ENCODE peak calls at places on chromosomes 3 and 15, in ten cellular contexts. One of them, this sample, is unnamed.
A peak's percentile ranks its signal among the peaks of the same experiment; 100 is the strongest.

GRCh38 chr3:150346956-150347863 is 60.9 kb upstream of the TSC22D2 start:
- DNase-seq in SK-N-SH: no peak
- DNase-seq in astrocyte of the hippocampus: peak; percentile 32
- DNase-seq in NCI-H146: no peak
- DNase-seq in NCI-H460: no peak
- DNase-seq in effector memory CD8-positive, alpha-beta T cell: no peak
- DNase-seq in brain microvascular endothelial cell: peak; percentile 11
- DNase-seq in RWPE1: no peak
- DNase-seq in GM13977: no peak
- DNase-seq in stimulated activated CD8-positive, alpha-beta memory T cell treated with anti-CD3 and anti-CD28 coated beads, Interleukin-7, amount 100 ng/mL, for 1 hour: no peak
- DNase-seq in this sample: peak; percentile 36

GRCh38 chr3:50324351-50325144 is 2.0 kb upstream of the HYAL2 start:
- DNase-seq in SK-N-SH: peak; percentile 85
- DNase-seq in astrocyte of the hippocampus: peak; percentile 80
- DNase-seq in NCI-H146: peak; percentile 74
- DNase-seq in NCI-H460: peak; percentile 54
- DNase-seq in effector memory CD8-positive, alpha-beta T cell: peak; percentile 64
- DNase-seq in brain microvascular endothelial cell: peak; percentile 72
- DNase-seq in RWPE1: peak; percentile 49
- DNase-seq in GM13977: peak; percentile 80
- DNase-seq in stimulated activated CD8-positive, alpha-beta memory T cell treated with anti-CD3 and anti-CD28 coated beads, Interleukin-7, amount 100 ng/mL, for 1 hour: no peak
- DNase-seq in this sample: peak; percentile 64

GRCh38 chr15:76335129-76335850 is 1.3 kb upstream of the ISL2 start:
- DNase-seq in SK-N-SH: no peak
- DNase-seq in astrocyte of the hippocampus: peak; percentile 45
- DNase-seq in NCI-H146: no peak
- DNase-seq in NCI-H460: no peak
- DNase-seq in effector memory CD8-positive, alpha-beta T cell: no peak
- DNase-seq in brain microvascular endothelial cell: no peak
- DNase-seq in RWPE1: no peak
- DNase-seq in GM13977: peak; percentile 36
- DNase-seq in stimulated activated CD8-positive, alpha-beta memory T cell treated with anti-CD3 and anti-CD28 coated beads, Interleukin-7, amount 100 ng/mL, for 1 hour: no peak
- DNase-seq in this sample: no peak

GRCh38 chr3:112136959-112137693 is 4.1 kb upstream of the GCSAM start:
- DNase-seq in SK-N-SH: no peak
- DNase-seq in astrocyte of the hippocampus: peak; percentile 53
- DNase-seq in NCI-H146: peak; percentile 65
- DNase-seq in NCI-H460: peak; percentile 58
- DNase-seq in effector memory CD8-positive, alpha-beta T cell: peak; percentile 32
- DNase-seq in brain microvascular endothelial cell: peak; percentile 54
- DNase-seq in RWPE1: peak; percentile 36
- DNase-seq in GM13977: no peak
- DNase-seq in stimulated activated CD8-positive, alpha-beta memory T cell treated with anti-CD3 and anti-CD28 coated beads, Interleukin-7, amount 100 ng/mL, for 1 hour: no peak
- DNase-seq in this sample: peak; percentile 74

GRCh38 chr3:46763178-46763577 is 45.5 kb upstream of the PRSS50 start:
- DNase-seq in SK-N-SH: no peak
- DNase-seq in astrocyte of the hippocampus: no peak
- DNase-seq in NCI-H146: no peak
- DNase-seq in NCI-H460: no peak
- DNase-seq in effector memory CD8-positive, alpha-beta T cell: no peak
- DNase-seq in brain microvascular endothelial cell: no peak
- DNase-seq in RWPE1: no peak
- DNase-seq in GM13977: no peak
- DNase-seq in stimulated activated CD8-positive, alpha-beta memory T cell treated with anti-CD3 and anti-CD28 coated beads, Interleukin-7, amount 100 ng/mL, for 1 hour: no peak
- DNase-seq in this sample: no peak

GRCh38 chr15:48355377-48355776 is 24.1 kb downstream of the DUT start:
- DNase-seq in SK-N-SH: no peak
- DNase-seq in astrocyte of the hippocampus: peak; percentile 10
- DNase-seq in NCI-H146: no peak
- DNase-seq in NCI-H460: no peak
- DNase-seq in effector memory CD8-positive, alpha-beta T cell: no peak
- DNase-seq in brain microvascular endothelial cell: peak; percentile 54
- DNase-seq in RWPE1: no peak
- DNase-seq in GM13977: no peak
- DNase-seq in stimulated activated CD8-positive, alpha-beta memory T cell treated with anti-CD3 and anti-CD28 coated beads, Interleukin-7, amount 100 ng/mL, for 1 hour: no peak
- DNase-seq in this sample: no peak

GRCh38 chr15:38533416-38533915 is 31.1 kb downstream of the RASGRP1 start:
- DNase-seq in SK-N-SH: no peak
- DNase-seq in astrocyte of the hippocampus: no peak
- DNase-seq in NCI-H146: no peak
- DNase-seq in NCI-H460: no peak
- DNase-seq in effector memory CD8-positive, alpha-beta T cell: no peak
- DNase-seq in brain microvascular endothelial cell: no peak
- DNase-seq in RWPE1: no peak
- DNase-seq in GM13977: no peak
- DNase-seq in stimulated activated CD8-positive, alpha-beta memory T cell treated with anti-CD3 and anti-CD28 coated beads, Interleukin-7, amount 100 ng/mL, for 1 hour: no peak
- DNase-seq in this sample: no peak

GRCh38 chr3:196941846-196942225 is 492 bp downstream of the NCBP2 start:
- DNase-seq in SK-N-SH: no peak
- DNase-seq in astrocyte of the hippocampus: no peak
- DNase-seq in NCI-H146: peak; percentile 64
- DNase-seq in NCI-H460: peak; percentile 26
- DNase-seq in effector memory CD8-positive, alpha-beta T cell: no peak
- DNase-seq in brain microvascular endothelial cell: peak; percentile 34
- DNase-seq in RWPE1: peak; percentile 50
- DNase-seq in GM13977: peak; percentile 67
- DNase-seq in stimulated activated CD8-positive, alpha-beta memory T cell treated with anti-CD3 and anti-CD28 coated beads, Interleukin-7, amount 100 ng/mL, for 1 hour: peak; percentile 17
- DNase-seq in this sample: peak; percentile 57

GRCh38 chr15:77025941-77026411 is 31.1 kb downstream of the PSTPIP1 start:
- DNase-seq in SK-N-SH: no peak
- DNase-seq in astrocyte of the hippocampus: no peak
- DNase-seq in NCI-H146: no peak
- DNase-seq in NCI-H460: no peak
- DNase-seq in effector memory CD8-positive, alpha-beta T cell: no peak
- DNase-seq in brain microvascular endothelial cell: no peak
- DNase-seq in RWPE1: no peak
- DNase-seq in GM13977: no peak
- DNase-seq in stimulated activated CD8-positive, alpha-beta memory T cell treated with anti-CD3 and anti-CD28 coated beads, Interleukin-7, amount 100 ng/mL, for 1 hour: no peak
- DNase-seq in this sample: no peak

GRCh38 chr3:117553461-117553860 is 843.9 kb downstream of the TUSC7 start:
- DNase-seq in SK-N-SH: no peak
- DNase-seq in astrocyte of the hippocampus: peak; percentile 29
- DNase-seq in NCI-H146: no peak
- DNase-seq in NCI-H460: no peak
- DNase-seq in effector memory CD8-positive, alpha-beta T cell: no peak
- DNase-seq in brain microvascular endothelial cell: peak; percentile 13
- DNase-seq in RWPE1: peak; percentile 23
- DNase-seq in GM13977: peak; percentile 17
- DNase-seq in stimulated activated CD8-positive, alpha-beta memory T cell treated with anti-CD3 and anti-CD28 coated beads, Interleukin-7, amount 100 ng/mL, for 1 hour: no peak
- DNase-seq in this sample: peak; percentile 20

GRCh38 chr3:27044926-27045481 is 324.2 kb downstream of the NEK10 start:
- DNase-seq in SK-N-SH: no peak
- DNase-seq in astrocyte of the hippocampus: no peak
- DNase-seq in NCI-H146: no peak
- DNase-seq in NCI-H460: no peak
- DNase-seq in effector memory CD8-positive, alpha-beta T cell: no peak
- DNase-seq in brain microvascular endothelial cell: no peak
- DNase-seq in RWPE1: no peak
- DNase-seq in GM13977: no peak
- DNase-seq in stimulated activated CD8-positive, alpha-beta memory T cell treated with anti-CD3 and anti-CD28 coated beads, Interleukin-7, amount 100 ng/mL, for 1 hour: no peak
- DNase-seq in this sample: no peak

GRCh38 chr3:15797600-15798303 is at the start of gene ANKRD28:
- DNase-seq in SK-N-SH: peak; percentile 13
- DNase-seq in astrocyte of the hippocampus: peak; percentile 90
- DNase-seq in NCI-H146: no peak
- DNase-seq in NCI-H460: peak; percentile 72
- DNase-seq in effector memory CD8-positive, alpha-beta T cell: no peak
- DNase-seq in brain microvascular endothelial cell: peak; percentile 87
- DNase-seq in RWPE1: peak; percentile 42
- DNase-seq in GM13977: no peak
- DNase-seq in stimulated activated CD8-positive, alpha-beta memory T cell treated with anti-CD3 and anti-CD28 coated beads, Interleukin-7, amount 100 ng/mL, for 1 hour: no peak
- DNase-seq in this sample: peak; percentile 81

GRCh38 chr15:57503911-57504598 is 87.6 kb upstream of the MYZAP start:
- DNase-seq in SK-N-SH: peak; percentile 37
- DNase-seq in astrocyte of the hippocampus: no peak
- DNase-seq in NCI-H146: no peak
- DNase-seq in NCI-H460: no peak
- DNase-seq in effector memory CD8-positive, alpha-beta T cell: no peak
- DNase-seq in brain microvascular endothelial cell: peak; percentile 48
- DNase-seq in RWPE1: no peak
- DNase-seq in GM13977: no peak
- DNase-seq in stimulated activated CD8-positive, alpha-beta memory T cell treated with anti-CD3 and anti-CD28 coated beads, Interleukin-7, amount 100 ng/mL, for 1 hour: no peak
- DNase-seq in this sample: no peak

GRCh38 chr3:13045904-13046568 is 27.2 kb downstream of the IQSEC1 start:
- DNase-seq in SK-N-SH: no peak
- DNase-seq in astrocyte of the hippocampus: no peak
- DNase-seq in NCI-H146: no peak
- DNase-seq in NCI-H460: no peak
- DNase-seq in effector memory CD8-positive, alpha-beta T cell: no peak
- DNase-seq in brain microvascular endothelial cell: no peak
- DNase-seq in RWPE1: no peak
- DNase-seq in GM13977: peak; percentile 87
- DNase-seq in stimulated activated CD8-positive, alpha-beta memory T cell treated with anti-CD3 and anti-CD28 coated beads, Interleukin-7, amount 100 ng/mL, for 1 hour: no peak
- DNase-seq in this sample: no peak

GRCh38 chr3:123169930-123170329 is 31.8 kb upstream of the SEC22A start:
- DNase-seq in SK-N-SH: no peak
- DNase-seq in astrocyte of the hippocampus: no peak
- DNase-seq in NCI-H146: no peak
- DNase-seq in NCI-H460: no peak
- DNase-seq in effector memory CD8-positive, alpha-beta T cell: no peak
- DNase-seq in brain microvascular endothelial cell: no peak
- DNase-seq in RWPE1: no peak
- DNase-seq in GM13977: no peak
- DNase-seq in stimulated activated CD8-positive, alpha-beta memory T cell treated with anti-CD3 and anti-CD28 coated beads, Interleukin-7, amount 100 ng/mL, for 1 hour: no peak
- DNase-seq in this sample: no peak

GRCh38 chr3:184626942-184627341 is 65.4 kb downstream of the EPHB3 start:
- DNase-seq in SK-N-SH: no peak
- DNase-seq in astrocyte of the hippocampus: no peak
- DNase-seq in NCI-H146: no peak
- DNase-seq in NCI-H460: no peak
- DNase-seq in effector memory CD8-positive, alpha-beta T cell: no peak
- DNase-seq in brain microvascular endothelial cell: no peak
- DNase-seq in RWPE1: no peak
- DNase-seq in GM13977: no peak
- DNase-seq in stimulated activated CD8-positive, alpha-beta memory T cell treated with anti-CD3 and anti-CD28 coated beads, Interleukin-7, amount 100 ng/mL, for 1 hour: no peak
- DNase-seq in this sample: no peak

GRCh38 chr3:58175429-58176184 is 35.2 kb downstream of the DNASE1L3 start:
- DNase-seq in SK-N-SH: no peak
- DNase-seq in astrocyte of the hippocampus: peak; percentile 60
- DNase-seq in NCI-H146: no peak
- DNase-seq in NCI-H460: no peak
- DNase-seq in effector memory CD8-positive, alpha-beta T cell: no peak
- DNase-seq in brain microvascular endothelial cell: no peak
- DNase-seq in RWPE1: no peak
- DNase-seq in GM13977: no peak
- DNase-seq in stimulated activated CD8-positive, alpha-beta memory T cell treated with anti-CD3 and anti-CD28 coated beads, Interleukin-7, amount 100 ng/mL, for 1 hour: no peak
- DNase-seq in this sample: no peak

GRCh38 chr15:78718257-78718656 is 77.2 kb upstream of the CHRNB4 start:
- DNase-seq in SK-N-SH: no peak
- DNase-seq in astrocyte of the hippocampus: no peak
- DNase-seq in NCI-H146: no peak
- DNase-seq in NCI-H460: no peak
- DNase-seq in effector memory CD8-positive, alpha-beta T cell: no peak
- DNase-seq in brain microvascular endothelial cell: no peak
- DNase-seq in RWPE1: no peak
- DNase-seq in GM13977: no peak
- DNase-seq in stimulated activated CD8-positive, alpha-beta memory T cell treated with anti-CD3 and anti-CD28 coated beads, Interleukin-7, amount 100 ng/mL, for 1 hour: no peak
- DNase-seq in this sample: no peak

GRCh38 chr3:141998674-141999290 is 122.3 kb downstream of the ATP1B3 start:
- DNase-seq in SK-N-SH: peak; percentile 16
- DNase-seq in astrocyte of the hippocampus: peak; percentile 40
- DNase-seq in NCI-H146: peak; percentile 34
- DNase-seq in NCI-H460: peak; percentile 30
- DNase-seq in effector memory CD8-positive, alpha-beta T cell: no peak
- DNase-seq in brain microvascular endothelial cell: no peak
- DNase-seq in RWPE1: peak; percentile 26
- DNase-seq in GM13977: no peak
- DNase-seq in stimulated activated CD8-positive, alpha-beta memory T cell treated with anti-CD3 and anti-CD28 coated beads, Interleukin-7, amount 100 ng/mL, for 1 hour: no peak
- DNase-seq in this sample: peak; percentile 23

GRCh38 chr3:152531717-152532116 is 263.0 kb downstream of the MBNL1 start:
- DNase-seq in SK-N-SH: no peak
- DNase-seq in astrocyte of the hippocampus: no peak
- DNase-seq in NCI-H146: no peak
- DNase-seq in NCI-H460: no peak
- DNase-seq in effector memory CD8-positive, alpha-beta T cell: no peak
- DNase-seq in brain microvascular endothelial cell: no peak
- DNase-seq in RWPE1: no peak
- DNase-seq in GM13977: no peak
- DNase-seq in stimulated activated CD8-positive, alpha-beta memory T cell treated with anti-CD3 and anti-CD28 coated beads, Interleukin-7, amount 100 ng/mL, for 1 hour: no peak
- DNase-seq in this sample: no peak

GRCh38 chr3:107934808-107935207 is 156.0 kb downstream of the CD47 start:
- DNase-seq in SK-N-SH: no peak
- DNase-seq in astrocyte of the hippocampus: no peak
- DNase-seq in NCI-H146: no peak
- DNase-seq in NCI-H460: no peak
- DNase-seq in effector memory CD8-positive, alpha-beta T cell: no peak
- DNase-seq in brain microvascular endothelial cell: no peak
- DNase-seq in RWPE1: no peak
- DNase-seq in GM13977: no peak
- DNase-seq in stimulated activated CD8-positive, alpha-beta memory T cell treated with anti-CD3 and anti-CD28 coated beads, Interleukin-7, amount 100 ng/mL, for 1 hour: no peak
- DNase-seq in this sample: no peak

GRCh38 chr3:196340466-196340865 is 2.3 kb upstream of the TM4SF19 start:
- DNase-seq in SK-N-SH: no peak
- DNase-seq in astrocyte of the hippocampus: no peak
- DNase-seq in NCI-H146: no peak
- DNase-seq in NCI-H460: no peak
- DNase-seq in effector memory CD8-positive, alpha-beta T cell: no peak
- DNase-seq in brain microvascular endothelial cell: no peak
- DNase-seq in RWPE1: no peak
- DNase-seq in GM13977: peak; percentile 48
- DNase-seq in stimulated activated CD8-positive, alpha-beta memory T cell treated with anti-CD3 and anti-CD28 coated beads, Interleukin-7, amount 100 ng/mL, for 1 hour: no peak
- DNase-seq in this sample: peak; percentile 17

GRCh38 chr15:66800584-66801235 is 98.7 kb downstream of the SMAD6 start:
- DNase-seq in SK-N-SH: no peak
- DNase-seq in astrocyte of the hippocampus: peak; percentile 48
- DNase-seq in NCI-H146: no peak
- DNase-seq in NCI-H460: no peak
- DNase-seq in effector memory CD8-positive, alpha-beta T cell: no peak
- DNase-seq in brain microvascular endothelial cell: no peak
- DNase-seq in RWPE1: no peak
- DNase-seq in GM13977: no peak
- DNase-seq in stimulated activated CD8-positive, alpha-beta memory T cell treated with anti-CD3 and anti-CD28 coated beads, Interleukin-7, amount 100 ng/mL, for 1 hour: no peak
- DNase-seq in this sample: no peak

GRCh38 chr3:131948806-131949205 is 86.0 kb downstream of the CPNE4 start:
- DNase-seq in SK-N-SH: no peak
- DNase-seq in astrocyte of the hippocampus: no peak
- DNase-seq in NCI-H146: no peak
- DNase-seq in NCI-H460: no peak
- DNase-seq in effector memory CD8-positive, alpha-beta T cell: no peak
- DNase-seq in brain microvascular endothelial cell: no peak
- DNase-seq in RWPE1: no peak
- DNase-seq in GM13977: no peak
- DNase-seq in stimulated activated CD8-positive, alpha-beta memory T cell treated with anti-CD3 and anti-CD28 coated beads, Interleukin-7, amount 100 ng/mL, for 1 hour: no peak
- DNase-seq in this sample: no peak

GRCh38 chr3:17257269-17257668 is 372.5 kb downstream of the PLCL2 start:
- DNase-seq in SK-N-SH: no peak
- DNase-seq in astrocyte of the hippocampus: no peak
- DNase-seq in NCI-H146: no peak
- DNase-seq in NCI-H460: no peak
- DNase-seq in effector memory CD8-positive, alpha-beta T cell: no peak
- DNase-seq in brain microvascular endothelial cell: no peak
- DNase-seq in RWPE1: no peak
- DNase-seq in GM13977: no peak
- DNase-seq in stimulated activated CD8-positive, alpha-beta memory T cell treated with anti-CD3 and anti-CD28 coated beads, Interleukin-7, amount 100 ng/mL, for 1 hour: no peak
- DNase-seq in this sample: no peak

GRCh38 chr3:185992801-185993467 is 55.1 kb upstream of the TRA2B start:
- DNase-seq in SK-N-SH: no peak
- DNase-seq in astrocyte of the hippocampus: peak; percentile 57
- DNase-seq in NCI-H146: no peak
- DNase-seq in NCI-H460: no peak
- DNase-seq in effector memory CD8-positive, alpha-beta T cell: no peak
- DNase-seq in brain microvascular endothelial cell: peak; percentile 41
- DNase-seq in RWPE1: no peak
- DNase-seq in GM13977: no peak
- DNase-seq in stimulated activated CD8-positive, alpha-beta memory T cell treated with anti-CD3 and anti-CD28 coated beads, Interleukin-7, amount 100 ng/mL, for 1 hour: no peak
- DNase-seq in this sample: no peak

GRCh38 chr3:66532160-66532587 is 31.4 kb upstream of the LRIG1 start:
- DNase-seq in SK-N-SH: no peak
- DNase-seq in astrocyte of the hippocampus: no peak
- DNase-seq in NCI-H146: no peak
- DNase-seq in NCI-H460: no peak
- DNase-seq in effector memory CD8-positive, alpha-beta T cell: no peak
- DNase-seq in brain microvascular endothelial cell: no peak
- DNase-seq in RWPE1: no peak
- DNase-seq in GM13977: no peak
- DNase-seq in stimulated activated CD8-positive, alpha-beta memory T cell treated with anti-CD3 and anti-CD28 coated beads, Interleukin-7, amount 100 ng/mL, for 1 hour: no peak
- DNase-seq in this sample: no peak

GRCh38 chr15:51401872-51402517 is 60.5 kb downstream of the GLDN start:
- DNase-seq in SK-N-SH: peak; percentile 39
- DNase-seq in astrocyte of the hippocampus: peak; percentile 42
- DNase-seq in NCI-H146: peak; percentile 2
- DNase-seq in NCI-H460: no peak
- DNase-seq in effector memory CD8-positive, alpha-beta T cell: no peak
- DNase-seq in brain microvascular endothelial cell: peak; percentile 40
- DNase-seq in RWPE1: peak; percentile 45
- DNase-seq in GM13977: peak; percentile 51
- DNase-seq in stimulated activated CD8-positive, alpha-beta memory T cell treated with anti-CD3 and anti-CD28 coated beads, Interleukin-7, amount 100 ng/mL, for 1 hour: no peak
- DNase-seq in this sample: peak; percentile 52

This sample was measured in MCF 10A.